ENCODE peak calls at places on chromosomes 6 and 20, in seven cellular contexts. One of them, this sample, is unnamed.

GRCh38 chr20:59023616-59024015 is 4.4 kb downstream of the TUBB1 start:
- DNase-seq in neural progenitor cell: no peak
- DNase-seq in PC-9: no peak
- DNase-seq in heart left ventricle: no peak
- DNase-seq in kidney epithelial cell: no peak
- DNase-seq in brain microvascular endothelial cell: no peak
- DNase-seq in HCT116: no peak
- DNase-seq in this sample: no peak

GRCh38 chr6:52261229-52261628 is 16.9 kb upstream of the IL17F start:
- DNase-seq in neural progenitor cell: no peak
- DNase-seq in heart left ventricle: no peak
- DNase-seq in brain microvascular endothelial cell: peak
- DNase-seq in HCT116: no peak
- DNase-seq in PC-9: no peak
- DNase-seq in kidney epithelial cell: no peak
- DNase-seq in this sample: peak

GRCh38 chr6:15365273-15365687 is 119.4 kb downstream of the JARID2 start:
- DNase-seq in kidney epithelial cell: peak
- DNase-seq in HCT116: no peak
- DNase-seq in PC-9: peak
- DNase-seq in neural progenitor cell: peak
- DNase-seq in brain microvascular endothelial cell: peak
- DNase-seq in heart left ventricle: peak
- DNase-seq in this sample: peak

GRCh38 chr20:5914859-5915258 is 35.5 kb downstream of the TRMT6 start:
- DNase-seq in HCT116: no peak
- DNase-seq in kidney epithelial cell: no peak
- DNase-seq in PC-9: no peak
- DNase-seq in heart left ventricle: no peak
- DNase-seq in neural progenitor cell: no peak
- DNase-seq in brain microvascular endothelial cell: no peak
- DNase-seq in this sample: no peak

GRCh38 chr6:108562503-108562993 is 1.8 kb downstream of the FOXO3 start:
- DNase-seq in PC-9: peak
- DNase-seq in brain microvascular endothelial cell: peak
- DNase-seq in kidney epithelial cell: peak
- DNase-seq in neural progenitor cell: peak
- DNase-seq in HCT116: peak
- DNase-seq in heart left ventricle: peak
- DNase-seq in this sample: no peak

GRCh38 chr6:25804804-25805203 is 27.0 kb downstream of the SLC17A1 start:
- DNase-seq in neural progenitor cell: no peak
- DNase-seq in heart left ventricle: no peak
- DNase-seq in kidney epithelial cell: no peak
- DNase-seq in HCT116: no peak
- DNase-seq in PC-9: no peak
- DNase-seq in brain microvascular endothelial cell: no peak
- DNase-seq in this sample: no peak

GRCh38 chr20:62726716-62727583 is 18.3 kb downstream of the NTSR1 start:
- DNase-seq in PC-9: no peak
- DNase-seq in brain microvascular endothelial cell: no peak
- DNase-seq in heart left ventricle: no peak
- DNase-seq in neural progenitor cell: no peak
- DNase-seq in HCT116: no peak
- DNase-seq in kidney epithelial cell: no peak
- DNase-seq in this sample: no peak

GRCh38 chr6:70819715-70820114 is 137.1 kb downstream of the B3GAT2 start:
- DNase-seq in brain microvascular endothelial cell: no peak
- DNase-seq in neural progenitor cell: no peak
- DNase-seq in PC-9: no peak
- DNase-seq in heart left ventricle: no peak
- DNase-seq in kidney epithelial cell: no peak
- DNase-seq in HCT116: no peak
- DNase-seq in this sample: no peak

GRCh38 chr6:22892452-22892851 is 323.1 kb downstream of the HDGFL1 start:
- DNase-seq in HCT116: no peak
- DNase-seq in heart left ventricle: no peak
- DNase-seq in neural progenitor cell: no peak
- DNase-seq in PC-9: peak
- DNase-seq in kidney epithelial cell: peak
- DNase-seq in brain microvascular endothelial cell: peak
- DNase-seq in this sample: peak

GRCh38 chr20:46246527-46246926 is 61.8 kb downstream of the CDH22 start:
- DNase-seq in HCT116: no peak
- DNase-seq in kidney epithelial cell: no peak
- DNase-seq in brain microvascular endothelial cell: no peak
- DNase-seq in heart left ventricle: no peak
- DNase-seq in PC-9: no peak
- DNase-seq in neural progenitor cell: no peak
- DNase-seq in this sample: no peak

GRCh38 chr6:141677598-141678211 is 455.0 kb upstream of the GJE1 start:
- DNase-seq in heart left ventricle: no peak
- DNase-seq in PC-9: no peak
- DNase-seq in HCT116: peak
- DNase-seq in kidney epithelial cell: no peak
- DNase-seq in neural progenitor cell: peak
- DNase-seq in brain microvascular endothelial cell: peak
- DNase-seq in this sample: no peak

GRCh38 chr6:113893866-113894265 is 36.7 kb downstream of the MARCKS start:
- DNase-seq in neural progenitor cell: no peak
- DNase-seq in brain microvascular endothelial cell: no peak
- DNase-seq in kidney epithelial cell: no peak
- DNase-seq in HCT116: no peak
- DNase-seq in heart left ventricle: no peak
- DNase-seq in PC-9: no peak
- DNase-seq in this sample: no peak

GRCh38 chr6:63597142-63598000 is 25.1 kb downstream of the LOC128125822 start:
- DNase-seq in neural progenitor cell: no peak
- DNase-seq in heart left ventricle: no peak
- DNase-seq in brain microvascular endothelial cell: no peak
- DNase-seq in PC-9: no peak
- DNase-seq in kidney epithelial cell: no peak
- DNase-seq in HCT116: no peak
- DNase-seq in this sample: no peak

GRCh38 chr20:21048841-21049273 is 57.3 kb downstream of the LINC00237 start:
- DNase-seq in kidney epithelial cell: no peak
- DNase-seq in HCT116: peak
- DNase-seq in PC-9: peak
- DNase-seq in neural progenitor cell: peak
- DNase-seq in brain microvascular endothelial cell: no peak
- DNase-seq in heart left ventricle: no peak
- DNase-seq in this sample: no peak

GRCh38 chr20:53074811-53075314 is 102.7 kb downstream of the TSHZ2 start:
- DNase-seq in heart left ventricle: no peak
- DNase-seq in HCT116: no peak
- DNase-seq in neural progenitor cell: no peak
- DNase-seq in kidney epithelial cell: no peak
- DNase-seq in brain microvascular endothelial cell: no peak
- DNase-seq in PC-9: no peak
- DNase-seq in this sample: no peak

GRCh38 chr6:169292340-169293124 is 38.9 kb upstream of the THBS2 start:
- DNase-seq in brain microvascular endothelial cell: peak
- DNase-seq in heart left ventricle: no peak
- DNase-seq in neural progenitor cell: no peak
- DNase-seq in kidney epithelial cell: peak
- DNase-seq in PC-9: no peak
- DNase-seq in HCT116: peak
- DNase-seq in this sample: peak

GRCh38 chr6:169074551-169074950 is 179.1 kb downstream of the THBS2 start:
- DNase-seq in neural progenitor cell: no peak
- DNase-seq in HCT116: no peak
- DNase-seq in brain microvascular endothelial cell: no peak
- DNase-seq in heart left ventricle: no peak
- DNase-seq in kidney epithelial cell: no peak
- DNase-seq in PC-9: no peak
- DNase-seq in this sample: no peak

GRCh38 chr6:168905451-168906090 is 348.1 kb downstream of the THBS2 start:
- DNase-seq in brain microvascular endothelial cell: no peak
- DNase-seq in kidney epithelial cell: no peak
- DNase-seq in HCT116: no peak
- DNase-seq in PC-9: no peak
- DNase-seq in heart left ventricle: no peak
- DNase-seq in neural progenitor cell: no peak
- DNase-seq in this sample: no peak

GRCh38 chr6:125251516-125252229 is 50.1 kb downstream of the HDDC2 start:
- DNase-seq in neural progenitor cell: peak
- DNase-seq in PC-9: no peak
- DNase-seq in brain microvascular endothelial cell: no peak
- DNase-seq in heart left ventricle: no peak
- DNase-seq in HCT116: no peak
- DNase-seq in kidney epithelial cell: no peak
- DNase-seq in this sample: no peak

GRCh38 chr6:128600397-128600951 is 80.1 kb upstream of the PTPRK start:
- DNase-seq in kidney epithelial cell: peak
- DNase-seq in HCT116: no peak
- DNase-seq in brain microvascular endothelial cell: peak
- DNase-seq in heart left ventricle: no peak
- DNase-seq in PC-9: peak
- DNase-seq in neural progenitor cell: no peak
- DNase-seq in this sample: peak

GRCh38 chr6:14660767-14661166 is 543.2 kb downstream of the CD83 start:
- DNase-seq in heart left ventricle: no peak
- DNase-seq in kidney epithelial cell: no peak
- DNase-seq in HCT116: no peak
- DNase-seq in PC-9: no peak
- DNase-seq in brain microvascular endothelial cell: no peak
- DNase-seq in neural progenitor cell: no peak
- DNase-seq in this sample: no peak

GRCh38 chr6:131033631-131034030 is 29.4 kb downstream of the EPB41L2 start:
- DNase-seq in kidney epithelial cell: no peak
- DNase-seq in PC-9: no peak
- DNase-seq in HCT116: no peak
- DNase-seq in neural progenitor cell: no peak
- DNase-seq in brain microvascular endothelial cell: no peak
- DNase-seq in heart left ventricle: no peak
- DNase-seq in this sample: no peak

GRCh38 chr6:139881728-139882211 is 507.3 kb upstream of the CITED2 start:
- DNase-seq in heart left ventricle: no peak
- DNase-seq in HCT116: peak
- DNase-seq in PC-9: no peak
- DNase-seq in kidney epithelial cell: no peak
- DNase-seq in neural progenitor cell: peak
- DNase-seq in brain microvascular endothelial cell: peak
- DNase-seq in this sample: no peak

GRCh38 chr6:139882977-139883728 is 508.7 kb upstream of the CITED2 start:
- DNase-seq in HCT116: no peak
- DNase-seq in heart left ventricle: no peak
- DNase-seq in PC-9: no peak
- DNase-seq in kidney epithelial cell: no peak
- DNase-seq in brain microvascular endothelial cell: peak
- DNase-seq in neural progenitor cell: no peak
- DNase-seq in this sample: no peak

GRCh38 chr6:139883776-139884175 is 509.3 kb upstream of the CITED2 start:
- DNase-seq in brain microvascular endothelial cell: no peak
- DNase-seq in neural progenitor cell: no peak
- DNase-seq in HCT116: no peak
- DNase-seq in kidney epithelial cell: no peak
- DNase-seq in PC-9: no peak
- DNase-seq in heart left ventricle: no peak
- DNase-seq in this sample: no peak

GRCh38 chr6:139881251-139881650 is 506.8 kb upstream of the CITED2 start:
- DNase-seq in PC-9: no peak
- DNase-seq in brain microvascular endothelial cell: no peak
- DNase-seq in HCT116: no peak
- DNase-seq in heart left ventricle: no peak
- DNase-seq in kidney epithelial cell: no peak
- DNase-seq in neural progenitor cell: peak
- DNase-seq in this sample: no peak

GRCh38 chr6:139882234-139882633 is 507.8 kb upstream of the CITED2 start:
- DNase-seq in HCT116: no peak
- DNase-seq in neural progenitor cell: no peak
- DNase-seq in PC-9: no peak
- DNase-seq in heart left ventricle: no peak
- DNase-seq in brain microvascular endothelial cell: peak
- DNase-seq in kidney epithelial cell: no peak
- DNase-seq in this sample: no peak
- H3K4me3 ChIP-seq in HCT116: no peak
- H3K4me3 ChIP-seq in neural progenitor cell: no peak
- H3K4me3 ChIP-seq in PC-9: no peak
- H3K4me3 ChIP-seq in heart left ventricle: no peak
- H3K4me3 ChIP-seq in brain microvascular endothelial cell: peak
- H3K4me3 ChIP-seq in kidney epithelial cell: no peak
- H3K4me3 ChIP-seq in this sample: no peak

GRCh38 chr6:28940294-28940858 is 16.6 kb upstream of the TRIM27 start:
- DNase-seq in neural progenitor cell: peak
- DNase-seq in PC-9: peak
- DNase-seq in heart left ventricle: no peak
- DNase-seq in HCT116: no peak
- DNase-seq in kidney epithelial cell: no peak
- DNase-seq in brain microvascular endothelial cell: no peak
- DNase-seq in this sample: no peak
- TF ChIP-seq CTCF in neural progenitor cell: no peak
- TF ChIP-seq CTCF in PC-9: no peak
- TF ChIP-seq CTCF in heart left ventricle: no peak
- TF ChIP-seq CTCF in HCT116: no peak
- TF ChIP-seq CTCF in kidney epithelial cell: no peak
- TF ChIP-seq CTCF in brain microvascular endothelial cell: no peak
- TF ChIP-seq CTCF in this sample: no peak

GRCh38 chr20:10671850-10672578 is 1.8 kb downstream of the JAG1 start:
- DNase-seq in brain microvascular endothelial cell: no peak
- DNase-seq in PC-9: peak
- DNase-seq in neural progenitor cell: peak
- DNase-seq in heart left ventricle: peak
- DNase-seq in kidney epithelial cell: no peak
- DNase-seq in HCT116: no peak
- DNase-seq in this sample: no peak

GRCh38 chr20:10672579-10673127 is 1.1 kb downstream of the JAG1 start:
- DNase-seq in neural progenitor cell: peak
- DNase-seq in heart left ventricle: peak
- DNase-seq in brain microvascular endothelial cell: no peak
- DNase-seq in kidney epithelial cell: no peak
- DNase-seq in PC-9: no peak
- DNase-seq in HCT116: no peak
- DNase-seq in this sample: no peak

GRCh38 chr20:10673831-10674683 is at the start of gene JAG1:
- DNase-seq in brain microvascular endothelial cell: peak
- DNase-seq in neural progenitor cell: peak
- DNase-seq in PC-9: peak
- DNase-seq in kidney epithelial cell: peak
- DNase-seq in heart left ventricle: peak
- DNase-seq in HCT116: peak
- DNase-seq in this sample: peak

GRCh38 chr20:10674684-10675455 is 1.1 kb upstream of the JAG1 start:
- DNase-seq in PC-9: peak
- DNase-seq in neural progenitor cell: peak
- DNase-seq in heart left ventricle: peak
- DNase-seq in HCT116: peak
- DNase-seq in brain microvascular endothelial cell: peak
- DNase-seq in kidney epithelial cell: no peak
- DNase-seq in this sample: no peak

GRCh38 chr20:10673176-10673830 is 496 bp downstream of the JAG1 start:
- DNase-seq in HCT116: no peak
- DNase-seq in brain microvascular endothelial cell: no peak
- DNase-seq in PC-9: peak
- DNase-seq in neural progenitor cell: peak
- DNase-seq in heart left ventricle: no peak
- DNase-seq in kidney epithelial cell: no peak
- DNase-seq in this sample: no peak
- H3K4me3 ChIP-seq in HCT116: peak
- H3K4me3 ChIP-seq in brain microvascular endothelial cell: peak
- H3K4me3 ChIP-seq in PC-9: peak
- H3K4me3 ChIP-seq in neural progenitor cell: peak
- H3K4me3 ChIP-seq in heart left ventricle: peak
- H3K4me3 ChIP-seq in kidney epithelial cell: peak
- H3K4me3 ChIP-seq in this sample: peak

GRCh38 chr20:10171864-10172751 is 46.5 kb upstream of the SNAP25 start:
- DNase-seq in HCT116: no peak
- DNase-seq in brain microvascular endothelial cell: peak
- DNase-seq in kidney epithelial cell: no peak
- DNase-seq in heart left ventricle: no peak
- DNase-seq in neural progenitor cell: peak
- DNase-seq in PC-9: peak
- DNase-seq in this sample: no peak
- TF ChIP-seq CTCF in HCT116: no peak
- TF ChIP-seq CTCF in brain microvascular endothelial cell: no peak
- TF ChIP-seq CTCF in kidney epithelial cell: no peak
- TF ChIP-seq CTCF in heart left ventricle: no peak
- TF ChIP-seq CTCF in neural progenitor cell: peak
- TF ChIP-seq CTCF in PC-9: no peak
- TF ChIP-seq CTCF in this sample: no peak

This sample was measured in BJ.